ENCODE peak calls at places on chromosomes 6 and 20, in eight cellular contexts. One of them, this sample, is unnamed.
A peak's percentile ranks its signal among the peaks of the same experiment; 100 is the strongest.

GRCh38 chr20:43341541-43341940 is 116.2 kb upstream of the SRSF6 start:
- DNase-seq in pancreas: no peak
- DNase-seq in CD8-positive, alpha-beta T cell: no peak
- DNase-seq in neural progenitor cell: no peak
- DNase-seq in endodermal cell: no peak
- DNase-seq in CD8-positive, alpha-beta memory T cell: no peak
- DNase-seq in CD4-positive, CD25-positive, alpha-beta regulatory T cell: no peak
- DNase-seq in HCT116: no peak
- DNase-seq in this sample: no peak

GRCh38 chr6:132132911-132133639 is 181.9 kb upstream of the CCN2 start:
- DNase-seq in pancreas: no peak
- DNase-seq in CD8-positive, alpha-beta T cell: no peak
- DNase-seq in neural progenitor cell: no peak
- DNase-seq in endodermal cell: no peak
- DNase-seq in CD8-positive, alpha-beta memory T cell: no peak
- DNase-seq in CD4-positive, CD25-positive, alpha-beta regulatory T cell: no peak
- DNase-seq in HCT116: no peak
- DNase-seq in this sample: no peak

GRCh38 chr6:71531006-71531405 is 242.4 kb downstream of the OGFRL1 start:
- DNase-seq in pancreas: no peak
- DNase-seq in CD8-positive, alpha-beta T cell: no peak
- DNase-seq in neural progenitor cell: no peak
- DNase-seq in endodermal cell: no peak
- DNase-seq in CD8-positive, alpha-beta memory T cell: no peak
- DNase-seq in CD4-positive, CD25-positive, alpha-beta regulatory T cell: no peak
- DNase-seq in HCT116: no peak
- DNase-seq in this sample: no peak

GRCh38 chr6:105676837-105677236 is 274.0 kb upstream of the PREP start:
- DNase-seq in pancreas: no peak
- DNase-seq in CD8-positive, alpha-beta T cell: no peak
- DNase-seq in neural progenitor cell: no peak
- DNase-seq in endodermal cell: no peak
- DNase-seq in CD8-positive, alpha-beta memory T cell: no peak
- DNase-seq in CD4-positive, CD25-positive, alpha-beta regulatory T cell: no peak
- DNase-seq in HCT116: no peak
- DNase-seq in this sample: no peak

GRCh38 chr6:44072959-44073611 is 54.2 kb downstream of the MRPL14 start:
- DNase-seq in pancreas: peak; percentile 99
- DNase-seq in CD8-positive, alpha-beta T cell: peak; percentile 71
- DNase-seq in neural progenitor cell: peak; percentile 97
- DNase-seq in endodermal cell: peak; percentile 92
- DNase-seq in CD8-positive, alpha-beta memory T cell: peak; percentile 59
- DNase-seq in CD4-positive, CD25-positive, alpha-beta regulatory T cell: peak; percentile 68
- DNase-seq in HCT116: no peak
- DNase-seq in this sample: no peak

GRCh38 chr6:14192186-14192788 is 74.7 kb downstream of the CD83 start:
- DNase-seq in pancreas: no peak
- DNase-seq in CD8-positive, alpha-beta T cell: no peak
- DNase-seq in neural progenitor cell: no peak
- DNase-seq in endodermal cell: no peak
- DNase-seq in CD8-positive, alpha-beta memory T cell: no peak
- DNase-seq in CD4-positive, CD25-positive, alpha-beta regulatory T cell: no peak
- DNase-seq in HCT116: no peak
- DNase-seq in this sample: no peak

GRCh38 chr6:33607784-33608161 is 13.3 kb upstream of the ITPR3 start:
- DNase-seq in pancreas: no peak
- DNase-seq in CD8-positive, alpha-beta T cell: no peak
- DNase-seq in neural progenitor cell: no peak
- DNase-seq in endodermal cell: peak; percentile 57
- DNase-seq in CD8-positive, alpha-beta memory T cell: no peak
- DNase-seq in CD4-positive, CD25-positive, alpha-beta regulatory T cell: peak; percentile 37
- DNase-seq in HCT116: peak; percentile 37
- DNase-seq in this sample: no peak

GRCh38 chr6:144151010-144151727 is 852 bp downstream of the STX11 start:
- DNase-seq in pancreas: no peak
- DNase-seq in CD8-positive, alpha-beta T cell: peak; percentile 48
- DNase-seq in neural progenitor cell: peak; percentile 15
- DNase-seq in endodermal cell: peak; percentile 69
- DNase-seq in CD8-positive, alpha-beta memory T cell: peak; percentile 50
- DNase-seq in CD4-positive, CD25-positive, alpha-beta regulatory T cell: peak; percentile 78
- DNase-seq in HCT116: no peak
- DNase-seq in this sample: no peak

GRCh38 chr20:57425150-57426013 is 34.2 kb downstream of the RBM38 start:
- DNase-seq in pancreas: no peak
- DNase-seq in CD8-positive, alpha-beta T cell: no peak
- DNase-seq in neural progenitor cell: peak; percentile 28
- DNase-seq in endodermal cell: peak; percentile 70
- DNase-seq in CD8-positive, alpha-beta memory T cell: no peak
- DNase-seq in CD4-positive, CD25-positive, alpha-beta regulatory T cell: no peak
- DNase-seq in HCT116: no peak
- DNase-seq in this sample: no peak

GRCh38 chr20:62918830-62919229 is 7.5 kb downstream of the DIDO1 start:
- DNase-seq in pancreas: no peak
- DNase-seq in CD8-positive, alpha-beta T cell: peak; percentile 60
- DNase-seq in neural progenitor cell: no peak
- DNase-seq in endodermal cell: no peak
- DNase-seq in CD8-positive, alpha-beta memory T cell: peak; percentile 37
- DNase-seq in CD4-positive, CD25-positive, alpha-beta regulatory T cell: peak; percentile 49
- DNase-seq in HCT116: no peak
- DNase-seq in this sample: no peak

GRCh38 chr6:75750925-75751324 is 1.9 kb downstream of the MYO6 start:
- DNase-seq in pancreas: no peak
- DNase-seq in CD8-positive, alpha-beta T cell: no peak
- DNase-seq in neural progenitor cell: no peak
- DNase-seq in endodermal cell: no peak
- DNase-seq in CD8-positive, alpha-beta memory T cell: no peak
- DNase-seq in CD4-positive, CD25-positive, alpha-beta regulatory T cell: no peak
- DNase-seq in HCT116: no peak
- DNase-seq in this sample: no peak

GRCh38 chr20:46174469-46175126 is 56.5 kb downstream of the CD40 start:
- DNase-seq in pancreas: peak; percentile 87
- DNase-seq in CD8-positive, alpha-beta T cell: peak; percentile 72
- DNase-seq in neural progenitor cell: peak; percentile 94
- DNase-seq in endodermal cell: peak; percentile 95
- DNase-seq in CD8-positive, alpha-beta memory T cell: peak; percentile 50
- DNase-seq in CD4-positive, CD25-positive, alpha-beta regulatory T cell: peak; percentile 60
- DNase-seq in HCT116: peak; percentile 13
- DNase-seq in this sample: peak; percentile 57

GRCh38 chr6:25301358-25301757 is 22.2 kb downstream of the CARMIL1 start:
- DNase-seq in pancreas: no peak
- DNase-seq in CD8-positive, alpha-beta T cell: no peak
- DNase-seq in neural progenitor cell: no peak
- DNase-seq in endodermal cell: no peak
- DNase-seq in CD8-positive, alpha-beta memory T cell: no peak
- DNase-seq in CD4-positive, CD25-positive, alpha-beta regulatory T cell: no peak
- DNase-seq in HCT116: no peak
- DNase-seq in this sample: no peak

GRCh38 chr20:35003211-35004031 is 47.8 kb downstream of the MYH7B start:
- DNase-seq in pancreas: peak; percentile 51
- DNase-seq in CD8-positive, alpha-beta T cell: no peak
- DNase-seq in neural progenitor cell: no peak
- DNase-seq in endodermal cell: peak; percentile 48
- DNase-seq in CD8-positive, alpha-beta memory T cell: no peak
- DNase-seq in CD4-positive, CD25-positive, alpha-beta regulatory T cell: no peak
- DNase-seq in HCT116: no peak
- DNase-seq in this sample: no peak

GRCh38 chr6:83073620-83074019 is 6.1 kb downstream of the DOP1A start:
- DNase-seq in pancreas: no peak
- DNase-seq in CD8-positive, alpha-beta T cell: no peak
- DNase-seq in neural progenitor cell: no peak
- DNase-seq in endodermal cell: no peak
- DNase-seq in CD8-positive, alpha-beta memory T cell: no peak
- DNase-seq in CD4-positive, CD25-positive, alpha-beta regulatory T cell: no peak
- DNase-seq in HCT116: no peak
- DNase-seq in this sample: no peak
- H3K27ac ChIP-seq in pancreas: no peak overlapping the region
- H3K27ac ChIP-seq in CD8-positive, alpha-beta T cell: no peak overlapping the region
- H3K27ac ChIP-seq in neural progenitor cell: no peak overlapping the region
- H3K27ac ChIP-seq in endodermal cell: no peak overlapping the region
- H3K27ac ChIP-seq in CD8-positive, alpha-beta memory T cell: no peak overlapping the region
- H3K27ac ChIP-seq in CD4-positive, CD25-positive, alpha-beta regulatory T cell: no peak overlapping the region
- H3K27ac ChIP-seq in HCT116: no peak overlapping the region
- H3K27ac ChIP-seq in this sample: no peak overlapping the region

GRCh38 chr6:17768388-17768787 is 61.7 kb upstream of the NUP153 start:
- DNase-seq in pancreas: no peak
- DNase-seq in CD8-positive, alpha-beta T cell: no peak
- DNase-seq in neural progenitor cell: peak; percentile 52
- DNase-seq in endodermal cell: peak; percentile 61
- DNase-seq in CD8-positive, alpha-beta memory T cell: no peak
- DNase-seq in CD4-positive, CD25-positive, alpha-beta regulatory T cell: no peak
- DNase-seq in HCT116: no peak
- DNase-seq in this sample: no peak
- H3K36me3 ChIP-seq in pancreas: peaks cover 56% of the 10 kb centered on the region
- H3K36me3 ChIP-seq in CD8-positive, alpha-beta T cell: no peaks in the 10 kb centered on the region
- H3K36me3 ChIP-seq in neural progenitor cell: peaks cover 3% of the 10 kb centered on the region
- H3K36me3 ChIP-seq in endodermal cell: peaks cover 79% of the 10 kb centered on the region
- H3K36me3 ChIP-seq in CD8-positive, alpha-beta memory T cell: no peaks in the 10 kb centered on the region
- H3K36me3 ChIP-seq in CD4-positive, CD25-positive, alpha-beta regulatory T cell: no peaks in the 10 kb centered on the region
- H3K36me3 ChIP-seq in HCT116: peaks cover 7% of the 10 kb centered on the region
- H3K36me3 ChIP-seq in this sample: peaks cover 11% of the 10 kb centered on the region

DNA sequence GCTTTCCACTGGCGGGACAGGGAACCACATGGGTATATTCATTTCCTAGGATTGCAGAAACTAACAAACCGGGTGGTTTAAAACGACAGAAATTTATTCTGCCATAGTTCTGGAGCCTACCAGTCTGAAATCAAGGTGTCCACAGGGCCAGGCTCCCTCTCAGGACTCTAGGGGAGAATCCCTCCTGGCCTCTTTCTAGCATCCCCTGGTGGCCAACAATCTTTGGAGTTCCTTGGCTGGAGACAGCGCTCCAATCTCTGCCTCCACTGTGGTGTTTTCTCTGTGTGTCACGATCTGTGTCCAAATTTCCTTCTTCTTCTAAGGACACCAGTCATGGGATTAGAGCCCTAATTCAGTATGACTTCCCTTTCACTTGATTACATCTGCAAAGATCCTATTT is 95.0 kb downstream of the SCML4 start:
- DNase-seq in pancreas: no peak
- DNase-seq in CD8-positive, alpha-beta T cell: no peak
- DNase-seq in neural progenitor cell: no peak
- DNase-seq in endodermal cell: peak; percentile 73
- DNase-seq in CD8-positive, alpha-beta memory T cell: no peak
- DNase-seq in CD4-positive, CD25-positive, alpha-beta regulatory T cell: no peak
- DNase-seq in HCT116: no peak
- DNase-seq in this sample: no peak
- H3K4me1 ChIP-seq in pancreas: peaks cover 9% of the 10 kb centered on the region
- H3K4me1 ChIP-seq in CD8-positive, alpha-beta T cell: peaks cover 71% of the 10 kb centered on the region
- H3K4me1 ChIP-seq in neural progenitor cell: peaks cover 8% of the 10 kb centered on the region
- H3K4me1 ChIP-seq in endodermal cell: no peaks in the 10 kb centered on the region
- H3K4me1 ChIP-seq in CD8-positive, alpha-beta memory T cell: peaks cover 71% of the 10 kb centered on the region
- H3K4me1 ChIP-seq in CD4-positive, CD25-positive, alpha-beta regulatory T cell: peaks cover 20% of the 10 kb centered on the region
- H3K4me1 ChIP-seq in HCT116: peaks cover 3% of the 10 kb centered on the region
- H3K4me1 ChIP-seq in this sample: no peaks in the 10 kb centered on the region

DNA sequence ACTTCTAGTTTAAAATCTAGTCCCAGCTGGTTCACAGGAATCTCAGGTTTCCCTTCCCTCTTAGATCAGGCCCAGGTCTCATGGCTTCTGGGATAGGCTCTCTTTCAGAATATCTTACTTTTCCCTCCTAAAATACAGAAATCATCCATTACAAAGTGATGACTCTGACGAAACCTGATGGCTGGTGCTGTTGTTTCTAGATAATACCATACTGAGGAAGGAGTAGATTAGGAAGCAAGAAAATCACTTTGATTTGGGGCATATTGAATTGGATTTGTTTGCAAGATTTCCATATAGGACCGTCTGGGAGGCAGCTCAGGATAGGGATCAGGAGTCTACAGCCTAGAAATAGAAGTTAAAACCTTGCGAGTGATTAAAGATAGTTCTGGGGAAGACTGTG is 3.6 kb downstream of the ZKSCAN3 start:
- DNase-seq in pancreas: no peak
- DNase-seq in CD8-positive, alpha-beta T cell: no peak
- DNase-seq in neural progenitor cell: no peak
- DNase-seq in endodermal cell: no peak
- DNase-seq in CD8-positive, alpha-beta memory T cell: no peak
- DNase-seq in CD4-positive, CD25-positive, alpha-beta regulatory T cell: no peak
- DNase-seq in HCT116: no peak
- DNase-seq in this sample: no peak
- H3K27ac ChIP-seq in pancreas: peak overlapping the region; percentile 68
- H3K27ac ChIP-seq in CD8-positive, alpha-beta T cell: no peak overlapping the region
- H3K27ac ChIP-seq in neural progenitor cell: no peak overlapping the region
- H3K27ac ChIP-seq in endodermal cell: no peak overlapping the region
- H3K27ac ChIP-seq in CD8-positive, alpha-beta memory T cell: peak overlapping the region; percentile 49
- H3K27ac ChIP-seq in CD4-positive, CD25-positive, alpha-beta regulatory T cell: no peak overlapping the region
- H3K27ac ChIP-seq in HCT116: peak overlapping the region; percentile 85
- H3K27ac ChIP-seq in this sample: no peak overlapping the region

GRCh38 chr6:157198425-157199279 is 124.7 kb downstream of the TMEM242 start:
- DNase-seq in pancreas: peak; percentile 82
- DNase-seq in CD8-positive, alpha-beta T cell: no peak
- DNase-seq in neural progenitor cell: no peak
- DNase-seq in endodermal cell: no peak
- DNase-seq in CD8-positive, alpha-beta memory T cell: no peak
- DNase-seq in CD4-positive, CD25-positive, alpha-beta regulatory T cell: no peak
- DNase-seq in HCT116: no peak
- DNase-seq in this sample: no peak

GRCh38 chr6:157196391-157196790 is 126.9 kb downstream of the TMEM242 start:
- DNase-seq in pancreas: no peak
- DNase-seq in CD8-positive, alpha-beta T cell: no peak
- DNase-seq in neural progenitor cell: no peak
- DNase-seq in endodermal cell: no peak
- DNase-seq in CD8-positive, alpha-beta memory T cell: no peak
- DNase-seq in CD4-positive, CD25-positive, alpha-beta regulatory T cell: no peak
- DNase-seq in HCT116: no peak
- DNase-seq in this sample: no peak

GRCh38 chr6:157194643-157195042 is 128.7 kb downstream of the TMEM242 start:
- DNase-seq in pancreas: no peak
- DNase-seq in CD8-positive, alpha-beta T cell: no peak
- DNase-seq in neural progenitor cell: no peak
- DNase-seq in endodermal cell: no peak
- DNase-seq in CD8-positive, alpha-beta memory T cell: no peak
- DNase-seq in CD4-positive, CD25-positive, alpha-beta regulatory T cell: no peak
- DNase-seq in HCT116: no peak
- DNase-seq in this sample: no peak

GRCh38 chr6:157193443-157193996 is 129.8 kb downstream of the TMEM242 start:
- DNase-seq in pancreas: no peak
- DNase-seq in CD8-positive, alpha-beta T cell: no peak
- DNase-seq in neural progenitor cell: no peak
- DNase-seq in endodermal cell: no peak
- DNase-seq in CD8-positive, alpha-beta memory T cell: no peak
- DNase-seq in CD4-positive, CD25-positive, alpha-beta regulatory T cell: no peak
- DNase-seq in HCT116: no peak
- DNase-seq in this sample: no peak

GRCh38 chr6:157194110-157194509 is 129.2 kb downstream of the TMEM242 start:
- DNase-seq in pancreas: no peak
- DNase-seq in CD8-positive, alpha-beta T cell: no peak
- DNase-seq in neural progenitor cell: no peak
- DNase-seq in endodermal cell: no peak
- DNase-seq in CD8-positive, alpha-beta memory T cell: no peak
- DNase-seq in CD4-positive, CD25-positive, alpha-beta regulatory T cell: peak; percentile 13
- DNase-seq in HCT116: no peak
- DNase-seq in this sample: no peak
- H3K36me3 ChIP-seq in pancreas: peaks cover 27% of the 10 kb centered on the region
- H3K36me3 ChIP-seq in CD8-positive, alpha-beta T cell: peaks cover 8% of the 10 kb centered on the region
- H3K36me3 ChIP-seq in neural progenitor cell: peaks cover 2% of the 10 kb centered on the region
- H3K36me3 ChIP-seq in endodermal cell: peaks cover 88% of the 10 kb centered on the region
- H3K36me3 ChIP-seq in CD8-positive, alpha-beta memory T cell: peaks cover 39% of the 10 kb centered on the region
- H3K36me3 ChIP-seq in CD4-positive, CD25-positive, alpha-beta regulatory T cell: peaks cover 58% of the 10 kb centered on the region
- H3K36me3 ChIP-seq in HCT116: no peaks in the 10 kb centered on the region
- H3K36me3 ChIP-seq in this sample: peaks cover 21% of the 10 kb centered on the region

This sample was measured in iPS DF 6.9.